ENCODE peak calls at places on chromosomes 2 and 18, in five cellular contexts. One of them, this sample, is unnamed.

GRCh38 chr2:48601349-48601748 is 16.3 kb upstream of the GTF2A1L start:
- DNase-seq in H9: peak
- DNase-seq in IMR-90: peak
- DNase-seq in H1: no peak
- DNase-seq in mesendoderm: peak
- DNase-seq in this sample: no peak

GRCh38 chr2:178082646-178083045 is 10.1 kb upstream of the PDE11A start:
- DNase-seq in IMR-90: no peak
- DNase-seq in H9: no peak
- DNase-seq in mesendoderm: no peak
- DNase-seq in H1: no peak
- DNase-seq in this sample: no peak

GRCh38 chr2:81196383-81196851 is 891.9 kb upstream of the LRRTM1 start:
- DNase-seq in IMR-90: no peak
- DNase-seq in mesendoderm: no peak
- DNase-seq in H9: no peak
- DNase-seq in H1: no peak
- DNase-seq in this sample: no peak

GRCh38 chr2:54549912-54550518 is 93.9 kb downstream of the SPTBN1 start:
- DNase-seq in mesendoderm: no peak
- DNase-seq in H9: no peak
- DNase-seq in IMR-90: no peak
- DNase-seq in H1: no peak
- DNase-seq in this sample: no peak

GRCh38 chr2:237968048-237968862 is 1.4 kb downstream of the UBE2F start:
- DNase-seq in H1: no peak
- DNase-seq in H9: peak
- DNase-seq in IMR-90: peak
- DNase-seq in mesendoderm: no peak
- DNase-seq in this sample: no peak

GRCh38 chr2:224369028-224369632 is 32.8 kb downstream of the FAM124B start:
- DNase-seq in H1: no peak
- DNase-seq in IMR-90: peak
- DNase-seq in H9: no peak
- DNase-seq in mesendoderm: peak
- DNase-seq in this sample: peak

GRCh38 chr2:54429055-54429454 is 27.1 kb upstream of the SPTBN1 start:
- DNase-seq in IMR-90: no peak
- DNase-seq in mesendoderm: no peak
- DNase-seq in H9: no peak
- DNase-seq in H1: no peak
- DNase-seq in this sample: no peak

GRCh38 chr18:10476430-10476829 is 22.0 kb downstream of the APCDD1 start:
- DNase-seq in IMR-90: peak
- DNase-seq in H9: no peak
- DNase-seq in mesendoderm: no peak
- DNase-seq in H1: no peak
- DNase-seq in this sample: no peak

GRCh38 chr2:180050246-180050645 is 43.1 kb upstream of the CWC22 start:
- DNase-seq in H1: no peak
- DNase-seq in mesendoderm: no peak
- DNase-seq in IMR-90: peak
- DNase-seq in H9: no peak
- DNase-seq in this sample: no peak

GRCh38 chr2:9165625-9166024 is 41.0 kb upstream of the ASAP2 start:
- DNase-seq in mesendoderm: no peak
- DNase-seq in H1: no peak
- DNase-seq in H9: no peak
- DNase-seq in IMR-90: peak
- DNase-seq in this sample: no peak

GRCh38 chr2:18883626-18884456 is 294.5 kb upstream of the NT5C1B start:
- DNase-seq in H9: no peak
- DNase-seq in IMR-90: peak
- DNase-seq in mesendoderm: peak
- DNase-seq in H1: no peak
- DNase-seq in this sample: no peak

GRCh38 chr2:214529021-214529420 is 118.2 kb downstream of the VWC2L start:
- DNase-seq in H9: no peak
- DNase-seq in IMR-90: no peak
- DNase-seq in H1: no peak
- DNase-seq in mesendoderm: no peak
- DNase-seq in this sample: no peak

GRCh38 chr2:65396348-65397026 is 35.9 kb downstream of the SPRED2 start:
- DNase-seq in mesendoderm: no peak
- DNase-seq in IMR-90: peak
- DNase-seq in H9: no peak
- DNase-seq in H1: no peak
- DNase-seq in this sample: no peak

GRCh38 chr2:238239552-238239871 is 326 bp downstream of the HES6 start:
- DNase-seq in mesendoderm: no peak
- DNase-seq in H9: no peak
- DNase-seq in H1: no peak
- DNase-seq in IMR-90: no peak
- DNase-seq in this sample: no peak

GRCh38 chr2:74516070-74516633 is 1.9 kb downstream of the TLX2 start:
- DNase-seq in H9: peak
- DNase-seq in H1: no peak
- DNase-seq in IMR-90: peak
- DNase-seq in mesendoderm: peak
- DNase-seq in this sample: no peak

GRCh38 chr2:45291283-45291682 is 282.0 kb upstream of the SIX2 start:
- DNase-seq in IMR-90: peak
- DNase-seq in mesendoderm: no peak
- DNase-seq in H9: no peak
- DNase-seq in H1: no peak
- DNase-seq in this sample: no peak

GRCh38 chr2:41326801-41327200 is 721.0 kb upstream of the PKDCC start:
- DNase-seq in H9: peak
- DNase-seq in mesendoderm: peak
- DNase-seq in IMR-90: no peak
- DNase-seq in H1: no peak
- DNase-seq in this sample: peak

GRCh38 chr2:51013060-51013746 is 18.7 kb downstream of the NRXN1 start:
- DNase-seq in mesendoderm: peak
- DNase-seq in H9: peak
- DNase-seq in H1: no peak
- DNase-seq in IMR-90: peak
- DNase-seq in this sample: peak

GRCh38 chr2:45993476-45993991 is 303.7 kb upstream of the EPAS1 start:
- DNase-seq in IMR-90: peak
- DNase-seq in mesendoderm: peak
- DNase-seq in H1: peak
- DNase-seq in H9: peak
- DNase-seq in this sample: peak

DNA sequence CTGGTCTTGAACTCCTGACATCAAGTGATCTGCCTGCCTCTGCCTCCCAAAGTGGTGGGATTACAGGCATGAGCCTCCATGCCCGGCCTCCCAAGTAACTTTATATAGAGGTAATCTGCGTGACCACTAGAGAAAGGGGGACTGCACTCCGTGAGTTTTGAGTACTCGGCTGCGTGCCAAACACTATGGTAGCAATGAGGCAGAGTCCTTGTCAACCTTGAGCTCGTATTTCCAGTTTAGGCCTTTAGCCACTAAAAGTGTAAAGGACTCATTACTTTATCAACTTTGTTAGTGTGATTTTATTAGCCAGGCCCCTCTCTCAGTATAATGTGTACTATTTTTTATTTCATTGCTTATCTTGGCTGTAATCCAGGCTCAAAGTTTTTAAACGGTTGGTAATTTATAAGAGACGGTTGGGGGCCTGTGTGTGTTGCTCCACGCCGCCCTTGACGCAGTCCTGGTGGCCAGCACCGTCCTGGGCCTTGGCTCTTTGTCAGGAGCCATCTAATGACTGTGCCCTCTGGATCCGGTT is 56.2 kb downstream of the ZCCHC2 start:
- DNase-seq in H1: no peak
- DNase-seq in IMR-90: no peak
- DNase-seq in H9: no peak
- DNase-seq in mesendoderm: no peak
- DNase-seq in this sample: no peak
- H3K27ac ChIP-seq in H1: no peak
- H3K27ac ChIP-seq in IMR-90: no peak
- H3K27ac ChIP-seq in H9: no peak
- H3K27ac ChIP-seq in mesendoderm: no peak
- H3K27ac ChIP-seq in this sample: no peak

DNA sequence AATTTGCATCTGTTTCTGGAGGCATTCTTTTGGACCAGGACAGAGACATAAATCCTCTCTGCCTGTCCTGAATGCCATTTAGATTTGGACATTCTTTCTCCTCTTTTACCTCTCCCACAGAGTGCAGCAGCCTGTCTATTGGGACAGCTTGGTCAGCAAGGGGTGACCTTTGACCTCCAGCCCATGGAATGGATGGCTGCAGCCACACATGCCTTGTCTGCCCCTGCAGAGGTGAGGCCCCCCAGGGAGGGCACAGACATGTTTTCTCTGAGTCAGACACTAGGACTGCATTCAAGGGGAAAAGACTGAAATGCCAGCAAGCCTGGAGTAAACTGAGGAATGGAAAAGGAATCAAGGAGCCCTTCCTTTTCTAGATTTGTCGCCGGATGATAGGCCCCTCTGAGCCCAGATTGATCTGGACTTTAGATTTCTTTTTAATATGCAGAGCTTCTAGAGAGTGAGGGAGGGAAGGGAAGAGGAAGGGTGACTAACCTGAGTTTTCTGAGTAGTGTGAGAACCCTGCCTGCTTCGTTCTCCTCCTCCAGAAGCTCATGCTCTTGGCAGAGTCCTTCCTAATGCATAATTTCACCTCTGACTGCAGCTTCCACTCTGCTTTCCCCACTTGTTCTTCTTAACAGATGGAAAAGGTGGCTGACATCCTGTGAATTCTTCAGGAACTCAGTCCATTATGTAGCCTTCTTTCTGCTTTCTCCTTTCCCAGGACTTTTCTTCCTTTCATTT is 16.1 kb upstream of the TTLL4 start:
- DNase-seq in IMR-90: peak
- DNase-seq in H1: no peak
- DNase-seq in mesendoderm: no peak
- DNase-seq in H9: no peak
- DNase-seq in this sample: peak
- H4K8ac ChIP-seq in IMR-90: no peak
- H4K8ac ChIP-seq in H1: no peak
- H4K8ac ChIP-seq in mesendoderm: no peak
- H4K8ac ChIP-seq in H9: no peak
- H4K8ac ChIP-seq in this sample: no peak

GRCh38 chr2:152468832-152469692 is 134.1 kb downstream of the FMNL2 start:
- DNase-seq in H9: no peak
- DNase-seq in H1: no peak
- DNase-seq in IMR-90: peak
- DNase-seq in mesendoderm: peak
- DNase-seq in this sample: no peak
- H3K9ac ChIP-seq in H9: no peak
- H3K9ac ChIP-seq in H1: no peak
- H3K9ac ChIP-seq in IMR-90: peak
- H3K9ac ChIP-seq in mesendoderm: no peak
- H3K9ac ChIP-seq in this sample: no peak

GRCh38 chr18:79944746-79945117 is 6.7 kb downstream of the SLC66A2 start:
- DNase-seq in H1: no peak
- DNase-seq in H9: peak
- DNase-seq in mesendoderm: no peak
- DNase-seq in IMR-90: no peak
- DNase-seq in this sample: no peak

GRCh38 chr18:79944126-79944731 is 7.2 kb downstream of the SLC66A2 start:
- DNase-seq in IMR-90: no peak
- DNase-seq in H1: no peak
- DNase-seq in H9: peak
- DNase-seq in mesendoderm: no peak
- DNase-seq in this sample: no peak

GRCh38 chr18:79943608-79944125 is 7.8 kb downstream of the SLC66A2 start:
- DNase-seq in mesendoderm: no peak
- DNase-seq in IMR-90: no peak
- DNase-seq in H1: no peak
- DNase-seq in H9: peak
- DNase-seq in this sample: no peak

GRCh38 chr18:79947054-79947755 is 4.2 kb downstream of the SLC66A2 start:
- DNase-seq in mesendoderm: no peak
- DNase-seq in H1: no peak
- DNase-seq in H9: peak
- DNase-seq in IMR-90: peak
- DNase-seq in this sample: no peak

GRCh38 chr18:79945118-79946042 is 6.1 kb downstream of the SLC66A2 start:
- DNase-seq in H1: no peak
- DNase-seq in IMR-90: no peak
- DNase-seq in mesendoderm: no peak
- DNase-seq in H9: peak
- DNase-seq in this sample: no peak
- H3K27ac ChIP-seq in H1: no peak
- H3K27ac ChIP-seq in IMR-90: no peak
- H3K27ac ChIP-seq in mesendoderm: no peak
- H3K27ac ChIP-seq in H9: no peak
- H3K27ac ChIP-seq in this sample: no peak

GRCh38 chr2:27154481-27154880 is 5.7 kb downstream of the TCF23 start:
- DNase-seq in H1: no peak
- DNase-seq in IMR-90: no peak
- DNase-seq in mesendoderm: no peak
- DNase-seq in H9: no peak
- DNase-seq in this sample: no peak
- H4K8ac ChIP-seq in H1: no peak
- H4K8ac ChIP-seq in IMR-90: no peak
- H4K8ac ChIP-seq in mesendoderm: no peak
- H4K8ac ChIP-seq in H9: no peak
- H4K8ac ChIP-seq in this sample: no peak

DNA sequence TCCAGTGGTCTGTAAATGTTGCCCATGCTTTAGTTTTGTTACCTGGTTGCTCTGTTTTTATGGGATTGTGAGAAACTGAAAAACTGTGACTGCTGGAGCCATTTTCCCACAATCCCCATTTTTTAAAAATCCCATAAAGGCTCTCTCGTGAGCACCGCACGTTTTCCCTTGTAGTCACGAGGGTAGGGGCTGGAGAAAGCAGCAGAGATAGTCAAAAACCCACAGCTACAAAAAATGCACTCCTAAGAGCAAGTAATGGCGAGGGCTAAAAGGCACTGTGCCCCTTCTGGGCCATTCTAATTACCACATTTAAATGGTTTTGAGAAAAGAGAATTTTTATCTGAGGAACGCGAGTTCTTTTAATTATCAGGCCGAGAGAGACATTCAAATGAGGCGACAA is 1.8 kb upstream of the CTDP1 start:
- DNase-seq in H9: no peak
- DNase-seq in H1: no peak
- DNase-seq in mesendoderm: no peak
- DNase-seq in IMR-90: no peak
- DNase-seq in this sample: no peak
- H3K9ac ChIP-seq in H9: peak
- H3K9ac ChIP-seq in H1: no peak
- H3K9ac ChIP-seq in mesendoderm: peak
- H3K9ac ChIP-seq in IMR-90: no peak
- H3K9ac ChIP-seq in this sample: no peak